ENCODE peak calls at places on chromosomes 12 and 14, in eight cellular contexts. One of them, this sample, is unnamed.

GRCh38 chr14:66595394-66595793 is 87.4 kb downstream of the GPHN start:
- DNase-seq in NCI-H774: no peak
- DNase-seq in HTR-8/SVneo: no peak
- DNase-seq in sciatic nerve: no peak
- DNase-seq in A172: no peak
- DNase-seq in stimulated activated CD4-positive, alpha-beta T cell treated with anti-CD3 and anti-CD28 coated beads, Interleukin-2, amount 100 ng/mL, for 48 hours: no peak
- DNase-seq in GM04504: no peak
- DNase-seq in NCI-H1105: no peak
- DNase-seq in this sample: no peak

GRCh38 chr12:66144796-66145754 is 14.5 kb upstream of the LLPH start:
- DNase-seq in HTR-8/SVneo: peak
- DNase-seq in NCI-H1105: peak
- DNase-seq in NCI-H774: peak
- DNase-seq in A172: peak
- DNase-seq in sciatic nerve: no peak
- DNase-seq in GM04504: no peak
- DNase-seq in stimulated activated CD4-positive, alpha-beta T cell treated with anti-CD3 and anti-CD28 coated beads, Interleukin-2, amount 100 ng/mL, for 48 hours: no peak
- DNase-seq in this sample: peak

GRCh38 chr12:29518407-29518806 is 20.9 kb upstream of the OVCH1 start:
- DNase-seq in stimulated activated CD4-positive, alpha-beta T cell treated with anti-CD3 and anti-CD28 coated beads, Interleukin-2, amount 100 ng/mL, for 48 hours: no peak
- DNase-seq in sciatic nerve: no peak
- DNase-seq in NCI-H1105: no peak
- DNase-seq in HTR-8/SVneo: no peak
- DNase-seq in NCI-H774: no peak
- DNase-seq in GM04504: no peak
- DNase-seq in A172: no peak
- DNase-seq in this sample: no peak

GRCh38 chr12:54935235-54935951 is 49.2 kb downstream of the TESPA1 start:
- DNase-seq in HTR-8/SVneo: peak
- DNase-seq in NCI-H774: no peak
- DNase-seq in stimulated activated CD4-positive, alpha-beta T cell treated with anti-CD3 and anti-CD28 coated beads, Interleukin-2, amount 100 ng/mL, for 48 hours: no peak
- DNase-seq in sciatic nerve: no peak
- DNase-seq in A172: peak
- DNase-seq in GM04504: peak
- DNase-seq in NCI-H1105: no peak
- DNase-seq in this sample: peak

GRCh38 chr14:60977848-60978247 is 3.0 kb downstream of the TRMT5 start:
- DNase-seq in NCI-H1105: peak
- DNase-seq in NCI-H774: peak
- DNase-seq in stimulated activated CD4-positive, alpha-beta T cell treated with anti-CD3 and anti-CD28 coated beads, Interleukin-2, amount 100 ng/mL, for 48 hours: no peak
- DNase-seq in GM04504: no peak
- DNase-seq in HTR-8/SVneo: no peak
- DNase-seq in A172: no peak
- DNase-seq in sciatic nerve: no peak
- DNase-seq in this sample: no peak

GRCh38 chr12:119630962-119631550 is 36.9 kb upstream of the PRKAB1 start:
- DNase-seq in GM04504: no peak
- DNase-seq in sciatic nerve: no peak
- DNase-seq in stimulated activated CD4-positive, alpha-beta T cell treated with anti-CD3 and anti-CD28 coated beads, Interleukin-2, amount 100 ng/mL, for 48 hours: no peak
- DNase-seq in A172: no peak
- DNase-seq in NCI-H774: no peak
- DNase-seq in NCI-H1105: no peak
- DNase-seq in HTR-8/SVneo: no peak
- DNase-seq in this sample: no peak

GRCh38 chr14:98700748-98701147 is 571.2 kb downstream of the BCL11B start:
- DNase-seq in stimulated activated CD4-positive, alpha-beta T cell treated with anti-CD3 and anti-CD28 coated beads, Interleukin-2, amount 100 ng/mL, for 48 hours: no peak
- DNase-seq in A172: no peak
- DNase-seq in NCI-H774: no peak
- DNase-seq in HTR-8/SVneo: no peak
- DNase-seq in GM04504: no peak
- DNase-seq in sciatic nerve: no peak
- DNase-seq in NCI-H1105: no peak
- DNase-seq in this sample: no peak

GRCh38 chr12:49671051-49671765 is 36.0 kb downstream of the FMNL3 start:
- DNase-seq in NCI-H1105: no peak
- DNase-seq in GM04504: no peak
- DNase-seq in NCI-H774: no peak
- DNase-seq in HTR-8/SVneo: no peak
- DNase-seq in A172: no peak
- DNase-seq in sciatic nerve: no peak
- DNase-seq in stimulated activated CD4-positive, alpha-beta T cell treated with anti-CD3 and anti-CD28 coated beads, Interleukin-2, amount 100 ng/mL, for 48 hours: peak
- DNase-seq in this sample: no peak

GRCh38 chr14:75615200-75615599 is 36.8 kb downstream of the FLVCR2 start:
- DNase-seq in GM04504: no peak
- DNase-seq in A172: no peak
- DNase-seq in HTR-8/SVneo: no peak
- DNase-seq in NCI-H774: no peak
- DNase-seq in sciatic nerve: no peak
- DNase-seq in NCI-H1105: no peak
- DNase-seq in stimulated activated CD4-positive, alpha-beta T cell treated with anti-CD3 and anti-CD28 coated beads, Interleukin-2, amount 100 ng/mL, for 48 hours: no peak
- DNase-seq in this sample: no peak

GRCh38 chr12:130952106-130952505 is 1.6 kb upstream of the ADGRD1 start:
- DNase-seq in NCI-H774: no peak
- DNase-seq in NCI-H1105: no peak
- DNase-seq in sciatic nerve: peak
- DNase-seq in HTR-8/SVneo: no peak
- DNase-seq in GM04504: no peak
- DNase-seq in A172: no peak
- DNase-seq in stimulated activated CD4-positive, alpha-beta T cell treated with anti-CD3 and anti-CD28 coated beads, Interleukin-2, amount 100 ng/mL, for 48 hours: no peak
- DNase-seq in this sample: no peak

GRCh38 chr12:18551703-18552102 is 186.1 kb downstream of the PLCZ1 start:
- DNase-seq in HTR-8/SVneo: no peak
- DNase-seq in stimulated activated CD4-positive, alpha-beta T cell treated with anti-CD3 and anti-CD28 coated beads, Interleukin-2, amount 100 ng/mL, for 48 hours: no peak
- DNase-seq in A172: no peak
- DNase-seq in NCI-H1105: no peak
- DNase-seq in sciatic nerve: no peak
- DNase-seq in NCI-H774: no peak
- DNase-seq in GM04504: no peak
- DNase-seq in this sample: no peak

GRCh38 chr14:50961606-50962259 is 17.4 kb upstream of the PYGL start:
- DNase-seq in NCI-H1105: no peak
- DNase-seq in HTR-8/SVneo: peak
- DNase-seq in sciatic nerve: no peak
- DNase-seq in A172: peak
- DNase-seq in GM04504: peak
- DNase-seq in stimulated activated CD4-positive, alpha-beta T cell treated with anti-CD3 and anti-CD28 coated beads, Interleukin-2, amount 100 ng/mL, for 48 hours: no peak
- DNase-seq in NCI-H774: no peak
- DNase-seq in this sample: peak

GRCh38 chr12:92492291-92492690 is 210.5 kb upstream of the PLEKHG7 start:
- DNase-seq in GM04504: no peak
- DNase-seq in stimulated activated CD4-positive, alpha-beta T cell treated with anti-CD3 and anti-CD28 coated beads, Interleukin-2, amount 100 ng/mL, for 48 hours: no peak
- DNase-seq in HTR-8/SVneo: no peak
- DNase-seq in A172: no peak
- DNase-seq in NCI-H774: no peak
- DNase-seq in sciatic nerve: no peak
- DNase-seq in NCI-H1105: no peak
- DNase-seq in this sample: no peak

GRCh38 chr14:94120667-94121335 is 8.6 kb downstream of the IFI27L2 start:
- DNase-seq in A172: no peak
- DNase-seq in NCI-H1105: no peak
- DNase-seq in HTR-8/SVneo: no peak
- DNase-seq in NCI-H774: no peak
- DNase-seq in stimulated activated CD4-positive, alpha-beta T cell treated with anti-CD3 and anti-CD28 coated beads, Interleukin-2, amount 100 ng/mL, for 48 hours: no peak
- DNase-seq in GM04504: peak
- DNase-seq in sciatic nerve: peak
- DNase-seq in this sample: no peak

GRCh38 chr14:22200977-22201605 is 387.9 kb downstream of the DAD1 start:
- DNase-seq in NCI-H774: no peak
- DNase-seq in NCI-H1105: no peak
- DNase-seq in HTR-8/SVneo: peak
- DNase-seq in A172: peak
- DNase-seq in stimulated activated CD4-positive, alpha-beta T cell treated with anti-CD3 and anti-CD28 coated beads, Interleukin-2, amount 100 ng/mL, for 48 hours: no peak
- DNase-seq in GM04504: no peak
- DNase-seq in sciatic nerve: no peak
- DNase-seq in this sample: peak

GRCh38 chr12:110023634-110024023 is 24.4 kb downstream of the ANKRD13A start:
- DNase-seq in sciatic nerve: no peak
- DNase-seq in stimulated activated CD4-positive, alpha-beta T cell treated with anti-CD3 and anti-CD28 coated beads, Interleukin-2, amount 100 ng/mL, for 48 hours: no peak
- DNase-seq in HTR-8/SVneo: no peak
- DNase-seq in NCI-H1105: no peak
- DNase-seq in NCI-H774: no peak
- DNase-seq in GM04504: no peak
- DNase-seq in A172: no peak
- DNase-seq in this sample: no peak